ENCODE peak calls at places on chromosome 9, in four cellular contexts. A is RWPE1, J is SJSA1, U is psoas muscle. L is an unnamed sample.

GRCh38 chr9:114512337-114512874 is 7.1 kb upstream of the WHRN start:
- DNase-seq in A (no peak), J (no peak), U (no peak), L (no peak)

GRCh38 chr9:136544549-136545064 is 1.2 kb downstream of the NOTCH1 start:
- DNase-seq in J (no peak), U (peak), A (no peak), L (peak)

GRCh38 chr9:92561374-92562329 is 25.9 kb upstream of the ECM2 start:
- DNase-seq in J (no peak), U (no peak), A (no peak), L (no peak)

GRCh38 chr9:132733133-132733815 is 63.0 kb downstream of the GTF3C4 start:
- DNase-seq in J (no peak), U (no peak), A (no peak), L (no peak)

GRCh38 chr9:130042406-130042930 is 521 bp downstream of the FNBP1 start:
- DNase-seq in A (peak), J (peak), U (peak), L (peak)

GRCh38 chr9:31027678-31028077 is 1356.8 kb upstream of the ACO1 start:
- DNase-seq in U (no peak), A (no peak), J (no peak), L (no peak)

GRCh38 chr9:85741112-85741874 is 461 bp downstream of the AGTPBP1 start:
- DNase-seq in A (peak), U (no peak), J (peak), L (peak)

GRCh38 chr9:83749706-83750105 is 41.9 kb upstream of the UBQLN1 start:
- DNase-seq in U (no peak), J (no peak), A (no peak), L (no peak)

GRCh38 chr9:131105952-131106351 is 9.6 kb downstream of the AIF1L start:
- DNase-seq in A (no peak), J (no peak), U (no peak), L (no peak)

GRCh38 chr9:69070201-69070600 is 34.6 kb downstream of the FXN start:
- DNase-seq in A (no peak), U (no peak), J (no peak), L (no peak)

GRCh38 chr9:88810826-88811225 is 180.4 kb upstream of the S1PR3 start:
- DNase-seq in A (no peak), J (no peak), U (no peak), L (no peak)

GRCh38 chr9:15306068-15306756 is 804 bp downstream of the TTC39B start:
- DNase-seq in J (peak), U (peak), A (peak), L (peak)

GRCh38 chr9:136268318-136268717 is 22.7 kb upstream of the QSOX2 start:
- DNase-seq in A (no peak), J (no peak), U (no peak), L (peak)

GRCh38 chr9:112041536-112042243 is 133.4 kb downstream of the SUSD1 start:
- DNase-seq in J (peak), U (peak), A (peak), L (peak)

GRCh38 chr9:112043423-112043822 is 131.7 kb downstream of the SUSD1 start:
- DNase-seq in A (no peak), U (no peak), J (no peak), L (no peak)

GRCh38 chr9:112042244-112042638 is 132.9 kb downstream of the SUSD1 start:
- DNase-seq in U (no peak), J (no peak), A (no peak), L (no peak)

GRCh38 chr9:112044183-112044582 is 130.9 kb downstream of the SUSD1 start:
- DNase-seq in U (no peak), J (no peak), A (no peak), L (no peak)

GRCh38 chr9:112042769-112043168 is 132.3 kb downstream of the SUSD1 start:
- DNase-seq in A (no peak), J (no peak), U (no peak), L (no peak)
- H3K27ac ChIP-seq in A (no peak), J (peak), U (no peak), L (no peak)

DNA sequence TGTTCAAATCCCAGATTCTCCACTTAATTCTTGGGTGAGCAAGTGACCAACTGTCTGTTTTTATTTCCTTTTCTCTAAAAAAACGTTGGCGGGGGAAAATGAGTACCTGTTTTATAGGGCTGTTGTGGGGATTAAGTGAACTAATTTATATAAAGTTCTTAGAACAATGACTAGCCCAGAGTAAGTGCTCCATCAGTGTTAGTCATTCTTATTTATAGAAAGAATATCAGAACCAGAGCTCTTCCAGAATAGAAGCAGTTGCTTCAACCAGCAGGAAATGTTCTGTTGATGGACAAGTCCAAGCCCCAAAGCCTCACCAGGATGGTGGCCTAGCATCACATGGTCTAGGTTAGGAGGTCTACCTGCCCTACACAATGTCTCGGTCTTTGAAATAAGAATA is 379.2 kb downstream of the ACTL7B start:
- DNase-seq in U (no peak), A (peak), J (peak), L (no peak)
- H3K27ac ChIP-seq in U (peak), A (no peak), J (peak), L (no peak)

DNA sequence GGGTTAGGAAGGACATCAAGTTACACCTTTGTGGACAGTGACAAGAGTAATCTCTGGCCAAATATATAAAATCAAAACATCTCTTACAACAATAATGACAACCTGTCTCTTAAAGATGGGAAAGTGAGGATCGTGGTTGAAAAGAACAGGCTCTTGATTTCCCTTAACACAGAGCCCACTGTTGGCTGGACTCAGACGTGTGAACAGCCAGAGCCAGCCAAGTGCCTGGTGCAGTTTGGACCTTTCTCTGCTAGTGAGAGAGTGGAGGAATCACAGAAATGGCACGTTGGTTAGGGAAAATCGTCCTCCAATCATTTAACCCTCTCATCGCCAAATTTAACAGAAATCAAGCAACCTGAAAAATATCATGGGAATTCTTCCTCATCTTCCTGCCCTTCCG is 131.3 kb downstream of the GNA14 start:
- DNase-seq in A (no peak), U (no peak), J (no peak), L (no peak)
- H3K27ac ChIP-seq in A (no peak), U (no peak), J (no peak), L (no peak)

DNA sequence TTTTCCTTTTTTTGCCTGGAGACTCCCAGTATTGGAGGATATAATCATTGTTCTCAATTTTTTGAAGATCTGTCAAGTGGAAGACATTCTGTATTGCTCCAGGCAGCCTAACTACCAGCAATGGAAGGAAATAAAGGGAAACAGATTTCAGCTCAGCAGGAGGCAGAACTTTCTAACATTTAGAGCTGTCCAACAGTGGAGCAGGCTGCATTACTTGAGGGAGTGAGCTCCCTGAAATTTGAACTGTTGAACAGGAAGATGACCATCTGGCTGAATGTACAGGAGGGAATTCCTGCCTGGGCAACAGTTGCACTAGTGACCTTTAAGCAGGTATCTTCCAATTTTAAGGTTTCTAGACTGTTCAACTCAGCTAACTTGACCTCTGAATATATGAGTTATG is 1.1 kb upstream of the GAPVD1 start:
- DNase-seq in U (no peak), J (no peak), A (no peak), L (no peak)
- H3K27ac ChIP-seq in U (peak), J (peak), A (no peak), L (no peak)

DNA sequence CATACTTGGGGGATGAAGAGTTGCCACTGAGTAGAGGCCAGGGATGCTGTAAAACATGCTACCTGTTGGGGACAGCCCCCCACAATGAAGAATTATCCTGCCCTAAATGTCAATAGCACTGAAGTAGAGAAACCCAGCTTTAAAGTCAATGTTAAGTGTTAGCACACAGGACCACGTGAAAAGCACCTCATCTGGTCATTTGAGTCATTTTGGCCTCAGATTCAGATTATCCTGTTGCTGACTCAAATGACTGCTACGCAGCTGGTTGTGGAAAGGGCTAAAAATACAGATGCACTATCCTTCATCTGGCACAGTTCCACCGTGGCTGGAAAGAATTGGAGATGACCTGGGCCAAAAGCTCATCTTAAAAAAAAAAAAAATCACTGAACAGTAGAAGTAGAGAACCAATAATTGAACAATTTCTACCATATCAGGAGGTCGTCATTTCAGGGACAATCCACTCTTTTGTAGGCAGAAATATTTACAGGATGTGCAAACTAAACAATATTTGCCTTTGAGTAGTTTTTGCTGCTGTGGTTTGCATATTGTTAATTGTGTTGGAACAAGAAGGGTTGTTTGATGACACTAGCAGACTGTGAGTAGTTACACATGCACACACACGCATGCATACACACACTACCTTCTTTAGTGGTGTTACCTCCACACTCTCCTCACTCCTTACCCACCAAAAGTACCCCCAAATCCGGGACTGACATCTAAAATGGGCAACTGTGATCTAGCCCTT is 195.3 kb upstream of the KLF9 start:
- DNase-seq in A (peak), U (peak), J (no peak), L (no peak)
- H3K27ac ChIP-seq in A (no peak), U (peak), J (no peak), L (no peak)

GRCh38 chr9:21558079-21558478 is 76.0 kb upstream of the IFNE start:
- DNase-seq in A (no peak), J (no peak), U (no peak), L (no peak)
- H3K27ac ChIP-seq in A (no peak), J (peak), U (no peak), L (no peak)

DNA sequence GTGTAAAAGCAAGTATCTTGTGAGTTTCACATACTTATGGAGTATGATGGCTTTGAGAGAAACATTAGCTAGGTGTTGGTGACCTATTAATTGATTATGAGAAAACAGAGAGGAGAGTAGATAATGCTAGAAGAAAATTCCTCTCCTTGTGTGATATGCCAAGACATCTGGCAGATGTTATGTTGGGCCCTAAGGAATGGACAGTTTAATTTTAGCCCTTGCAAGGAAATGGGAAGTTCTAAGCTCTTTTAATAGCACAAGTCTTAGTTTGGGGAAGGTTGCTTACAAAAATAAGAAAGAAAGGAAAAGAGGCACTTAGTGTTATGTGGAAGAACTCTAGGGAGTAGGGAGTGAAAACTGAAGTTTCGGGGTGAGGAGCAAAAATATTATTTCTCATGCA is 5.1 kb downstream of the ZNF462 start:
- DNase-seq in A (no peak), J (no peak), U (no peak), L (no peak)
- H3K27ac ChIP-seq in A (no peak), J (no peak), U (peak), L (no peak)

GRCh38 chr9:33117816-33118215 is 41.3 kb upstream of the SMU1 start:
- DNase-seq in A (no peak), U (no peak), J (no peak), L (no peak)

GRCh38 chr9:33114746-33115145 is 38.3 kb upstream of the SMU1 start:
- DNase-seq in U (no peak), J (no peak), A (no peak), L (no peak)

GRCh38 chr9:33117306-33117705 is 40.8 kb upstream of the SMU1 start:
- DNase-seq in J (no peak), A (no peak), U (no peak), L (no peak)

GRCh38 chr9:33113799-33114547 is 37.5 kb upstream of the SMU1 start:
- DNase-seq in A (no peak), U (no peak), J (no peak), L (no peak)

GRCh38 chr9:33116855-33117254 is 40.4 kb upstream of the SMU1 start:
- DNase-seq in J (no peak), U (no peak), A (no peak), L (no peak)
- H3K27ac ChIP-seq in J (no peak), U (no peak), A (peak), L (no peak)